ENCODE peak calls at places on chromosome 18, in six cellular contexts. N is mammary epithelial cell, O is K562, L is astrocyte, A is foreskin keratinocyte, P is sigmoid colon. H is an unnamed sample. For H3K4me1, the result is how much of the 10 kb centered on the place peaks cover.

GRCh38 chr18:74310411-74310810 is 5.2 kb upstream of the C18orf63 start:
- DNase-seq in N (peak), O (no peak), L (no peak), A (peak), P (no peak), H (peak)

GRCh38 chr18:46706968-46707367 is 49.9 kb downstream of the ST8SIA5 start:
- DNase-seq in N (peak), O (no peak), L (peak), A (peak), P (no peak), H (no peak)

GRCh38 chr18:66722671-66723070 is 118.8 kb upstream of the CDH19 start:
- DNase-seq in N (no peak), O (no peak), L (no peak), A (no peak), P (no peak), H (no peak)

GRCh38 chr18:50619833-50620232 is 59.9 kb downstream of the MAPK4 start:
- DNase-seq in N (no peak), O (no peak), L (no peak), A (no peak), P (no peak), H (no peak)

GRCh38 chr18:48781041-48781989 is 169.4 kb downstream of the SMAD7 start:
- DNase-seq in N (no peak), O (peak), L (peak), A (no peak), P (peak), H (peak)

GRCh38 chr18:50013363-50014138 is 181.4 kb downstream of the MYO5B start:
- DNase-seq in N (peak), O (no peak), L (peak), A (peak), P (no peak), H (no peak)

GRCh38 chr18:49052891-49053644 is 102.3 kb upstream of the SMAD7 start:
- DNase-seq in N (peak), O (no peak), L (peak), A (peak), P (no peak), H (peak)

GRCh38 chr18:64929026-64929425 is 780.1 kb upstream of the LINC00305 start:
- DNase-seq in N (no peak), O (no peak), L (peak), A (peak), P (no peak), H (no peak)

GRCh38 chr18:37392648-37393047 is 172.9 kb downstream of the CELF4 start:
- DNase-seq in N (no peak), O (no peak), L (no peak), A (no peak), P (no peak), H (no peak)

GRCh38 chr18:31321719-31322118 is 3.8 kb downstream of the DSG1 start:
- DNase-seq in N (no peak), O (no peak), L (peak), A (no peak), P (no peak), H (no peak)

GRCh38 chr18:35515460-35516130 is 17.8 kb upstream of the INO80C start:
- DNase-seq in N (no peak), O (no peak), L (no peak), A (no peak), P (no peak), H (no peak)

GRCh38 chr18:38459086-38459485 is 893.5 kb upstream of the CELF4 start:
- DNase-seq in N (no peak), O (no peak), L (no peak), A (no peak), P (no peak), H (peak)

GRCh38 chr18:66193938-66194337 is 410.0 kb downstream of the CDH19 start:
- DNase-seq in N (no peak), O (no peak), L (no peak), A (no peak), P (no peak), H (peak)

GRCh38 chr18:46333371-46334199 is 229.4 kb downstream of the HAUS1 start:
- DNase-seq in N (peak), O (peak), L (peak), A (peak), P (peak), H (peak)

GRCh38 chr18:62596145-62597005 is 73.5 kb downstream of the ZCCHC2 start:
- DNase-seq in N (peak), O (no peak), L (peak), A (peak), P (no peak), H (peak)

GRCh38 chr18:67428148-67428547 is 88.4 kb downstream of the DSEL start:
- DNase-seq in N (no peak), O (no peak), L (peak), A (no peak), P (no peak), H (no peak)

GRCh38 chr18:23635283-23636040 is 27.2 kb downstream of the ANKRD29 start:
- DNase-seq in N (peak), O (no peak), L (peak), A (peak), P (no peak), H (peak)

GRCh38 chr18:27899893-27900292 is 277.0 kb downstream of the CDH2 start:
- DNase-seq in N (no peak), O (no peak), L (no peak), A (no peak), P (no peak), H (no peak)

GRCh38 chr18:62585274-62586147 is 62.7 kb downstream of the ZCCHC2 start:
- DNase-seq in N (no peak), O (no peak), L (no peak), A (no peak), P (no peak), H (no peak)

GRCh38 chr18:29078272-29078671 is 901.3 kb upstream of the CDH2 start:
- DNase-seq in N (no peak), O (no peak), L (no peak), A (no peak), P (no peak), H (peak)

GRCh38 chr18:45102863-45103262 is 422.2 kb downstream of the SETBP1 start:
- DNase-seq in N (no peak), O (no peak), L (no peak), A (no peak), P (no peak), H (no peak)
- H3K4me1 ChIP-seq in N (under half), O (under half), L (under half), A (under half), P (under half), H (under half)

GRCh38 chr18:2164644-2165287 is 406.5 kb downstream of the METTL4 start:
- DNase-seq in N (no peak), O (no peak), L (no peak), A (no peak), P (no peak), H (no peak)
- TF ChIP-seq CTCF in N (no peak), O (no peak), L (no peak), A (no peak), P (no peak), H (no peak)

GRCh38 chr18:57898506-57899124 is 95.5 kb upstream of the ATP8B1 start:
- DNase-seq in N (peak), O (no peak), L (peak), A (peak), P (no peak), H (peak)
- H3K4me1 ChIP-seq in N (under half), O (under half), L (under half), A (under half), P (under half), H (under half)

DNA sequence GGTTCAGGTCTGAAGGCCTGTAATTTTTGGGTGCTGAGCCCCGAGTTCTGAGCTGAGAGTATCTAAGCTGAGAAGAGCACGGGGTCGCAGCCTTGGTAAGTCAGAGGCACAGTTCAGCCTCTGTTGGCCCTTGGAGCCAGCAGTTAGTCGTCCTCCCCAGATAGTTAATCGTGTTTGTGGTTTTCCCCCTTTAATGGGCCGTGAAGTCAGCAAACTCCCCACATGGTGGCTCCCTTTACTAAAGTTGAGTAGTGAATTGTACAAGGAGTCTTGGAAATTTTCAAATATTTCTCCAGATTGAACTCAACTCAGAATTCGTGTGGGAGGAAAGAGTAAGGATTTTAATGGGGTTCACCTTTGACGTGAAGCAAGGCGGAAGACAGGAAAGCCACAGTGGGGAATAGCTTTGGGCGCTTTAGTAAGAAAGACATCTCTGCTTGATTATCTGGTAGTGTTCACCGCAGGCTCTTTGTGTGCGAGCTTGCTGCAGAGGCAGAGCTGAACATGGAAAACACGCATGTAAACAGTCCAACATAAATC is 2.4 kb upstream of the ADCYAP1 start:
- DNase-seq in N (no peak), O (no peak), L (peak), A (no peak), P (no peak), H (peak)
- TF ChIP-seq CTCF in N (no peak), O (peak), L (peak), A (no peak), P (no peak), H (peak)

DNA sequence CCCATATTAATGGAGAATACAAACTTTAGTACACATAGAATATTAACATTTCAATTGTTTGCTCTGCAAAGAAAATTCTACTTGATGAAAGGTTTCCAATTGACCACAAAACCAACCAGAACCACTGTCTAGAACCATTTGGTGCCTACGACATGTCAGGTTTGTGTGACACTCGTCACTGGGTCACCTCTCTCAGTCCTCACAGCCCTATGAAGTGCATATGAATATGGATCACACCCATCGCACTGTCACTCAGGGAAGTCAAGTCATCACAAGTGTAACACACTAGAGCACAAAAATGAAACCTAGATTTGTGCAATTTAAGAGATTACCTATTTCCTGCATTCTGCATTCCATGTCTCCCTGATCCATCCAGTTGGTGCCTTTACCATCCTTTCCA is 43.7 kb downstream of the PTPN2 start:
- DNase-seq in N (no peak), O (no peak), L (no peak), A (no peak), P (no peak), H (no peak)
- H3K4me1 ChIP-seq in N (under half), O (under half), L (under half), A (under half), P (under half), H (under half)

GRCh38 chr18:77061291-77061945 is 71.2 kb downstream of the MBP start:
- DNase-seq in N (no peak), O (no peak), L (no peak), A (no peak), P (no peak), H (no peak)

GRCh38 chr18:77058186-77058847 is 74.3 kb downstream of the MBP start:
- DNase-seq in N (no peak), O (no peak), L (no peak), A (no peak), P (peak), H (no peak)

GRCh38 chr18:77061946-77062517 is 70.6 kb downstream of the MBP start:
- DNase-seq in N (no peak), O (no peak), L (no peak), A (no peak), P (no peak), H (no peak)

GRCh38 chr18:77057043-77057442 is 75.5 kb downstream of the MBP start:
- DNase-seq in N (no peak), O (no peak), L (no peak), A (peak), P (no peak), H (no peak)

GRCh38 chr18:77059294-77059916 is 73.2 kb downstream of the MBP start:
- DNase-seq in N (peak), O (peak), L (no peak), A (peak), P (no peak), H (peak)
- TF ChIP-seq CTCF in N (peak), O (peak), L (peak), A (peak), P (peak), H (peak)